ENCODE peak calls at places on chromosomes 5 and 9, in six cellular contexts. C, Q, K, R, H and W are unnamed samples. For H3K9me3 and H3K4me1, the result is how much of the 10 kb centered on the place peaks cover.

GRCh38 chr5:107217721-107218130 is 453.0 kb downstream of the EFNA5 start:
- DNase-seq in Q (no peak), H (no peak), R (no peak), K (no peak), C (no peak), W (no peak)

GRCh38 chr5:73865315-73865714 is 239.3 kb downstream of the ARHGEF28 start:
- DNase-seq in H (no peak), C (no peak), R (no peak), Q (no peak), K (no peak), W (no peak)

GRCh38 chr5:102974177-102974576 is 145.8 kb downstream of the GIN1 start:
- DNase-seq in C (no peak), Q (no peak), R (no peak), H (no peak), K (no peak), W (no peak)

GRCh38 chr9:129839324-129840023 is 4.2 kb downstream of the USP20 start:
- DNase-seq in Q (no peak), C (no peak), H (no peak), K (no peak), R (no peak), W (no peak)

GRCh38 chr5:94245608-94246007 is 372.8 kb downstream of the KIAA0825 start:
- DNase-seq in R (no peak), K (peak), H (no peak), Q (no peak), C (no peak), W (no peak)

GRCh38 chr9:124345751-124346281 is 69.4 kb downstream of the PSMB7 start:
- DNase-seq in C (no peak), K (no peak), Q (no peak), H (no peak), R (no peak), W (no peak)

GRCh38 chr5:159135896-159136531 is 36.3 kb upstream of the EBF1 start:
- DNase-seq in K (peak), Q (no peak), C (no peak), H (no peak), R (no peak), W (no peak)

GRCh38 chr5:1122511-1123284 is 10.8 kb upstream of the SLC12A7 start:
- DNase-seq in Q (no peak), C (no peak), R (no peak), H (no peak), K (no peak), W (peak)

GRCh38 chr5:180455872-180456271 is 38.3 kb upstream of the CNOT6 start:
- DNase-seq in Q (no peak), H (no peak), C (no peak), R (no peak), K (no peak), W (no peak)

GRCh38 chr5:24918676-24919075 is 273.9 kb upstream of the CDH10 start:
- DNase-seq in H (no peak), K (no peak), C (no peak), Q (no peak), R (no peak), W (no peak)

GRCh38 chr5:55899344-55899743 is 48.2 kb downstream of the IL31RA start:
- DNase-seq in H (no peak), R (no peak), K (peak), C (no peak), Q (no peak), W (no peak)

GRCh38 chr9:35828716-35829083 is at the start of gene FAM221B:
- DNase-seq in C (no peak), K (no peak), H (peak), Q (peak), R (no peak), W (peak)

GRCh38 chr5:172541764-172542120 is 87.4 kb upstream of the SH3PXD2B start:
- DNase-seq in K (no peak), R (no peak), Q (no peak), H (no peak), C (no peak), W (no peak)

GRCh38 chr5:31770157-31770556 is 131.2 kb downstream of the PDZD2 start:
- DNase-seq in Q (no peak), R (no peak), C (no peak), K (no peak), H (peak), W (no peak)

GRCh38 chr9:124504530-124505005 is 2.6 kb downstream of the NR5A1 start:
- DNase-seq in C (no peak), H (peak), R (no peak), K (no peak), Q (no peak), W (no peak)

GRCh38 chr9:114316605-114317230 is 6.2 kb upstream of the ORM1 start:
- DNase-seq in H (peak), C (no peak), K (peak), Q (no peak), R (no peak), W (peak)

GRCh38 chr5:149262315-149262714 is 9.3 kb upstream of the AFAP1L1 start:
- DNase-seq in R (no peak), C (no peak), K (peak), Q (no peak), H (no peak), W (no peak)

GRCh38 chr5:37751227-37751626 is 88.6 kb downstream of the GDNF start:
- DNase-seq in R (no peak), C (no peak), K (peak), H (no peak), Q (no peak), W (no peak)

GRCh38 chr9:87749335-87750035 is 23.6 kb downstream of the CTSL start:
- DNase-seq in H (no peak), Q (no peak), R (no peak), K (no peak), C (no peak), W (no peak)

GRCh38 chr5:146751054-146751453 is 127.5 kb downstream of the PPP2R2B start:
- DNase-seq in K (peak), R (no peak), C (no peak), H (no peak), Q (no peak), W (no peak)

GRCh38 chr9:8101607-8102006 is 302.0 kb upstream of the DMAC1 start:
- DNase-seq in H (no peak), K (no peak), C (no peak), R (no peak), Q (no peak), W (no peak)

GRCh38 chr9:8106362-8106761 is 306.8 kb upstream of the DMAC1 start:
- DNase-seq in Q (no peak), R (no peak), H (no peak), C (no peak), K (no peak), W (no peak)
- H3K9me3 ChIP-seq in Q (under half), R (under half), H (under half), C (under half), K (under half), W (under half)

DNA sequence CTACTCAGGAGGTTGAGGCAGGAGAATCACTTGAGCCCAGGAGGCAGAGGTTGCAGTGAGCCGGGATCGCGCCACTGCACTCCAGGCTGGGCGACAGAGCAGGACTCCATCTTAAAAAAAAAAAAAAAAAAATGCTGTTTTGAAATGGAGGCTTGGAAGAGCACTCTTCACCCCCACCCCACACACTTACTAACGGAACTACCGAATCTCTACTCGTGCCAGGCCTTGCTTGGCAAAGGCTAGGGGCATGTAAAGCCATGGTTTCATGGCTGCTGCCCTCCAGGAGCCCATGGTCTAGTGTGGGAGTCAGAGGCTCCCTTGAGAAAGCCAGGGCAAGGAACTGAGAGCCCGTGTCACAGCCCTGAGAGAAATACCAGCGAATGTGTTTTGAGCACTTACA is 21.3 kb downstream of the PCDHGC5 start:
- DNase-seq in K (no peak), H (no peak), R (no peak), C (no peak), Q (no peak), W (no peak)
- H3K4me1 ChIP-seq in K (half or more), H (under half), R (under half), C (half or more), Q (under half), W (under half)

GRCh38 chr9:6793203-6793602 is 35.4 kb downstream of the KDM4C start:
- DNase-seq in R (no peak), C (no peak), H (no peak), Q (no peak), K (no peak), W (no peak)

DNA sequence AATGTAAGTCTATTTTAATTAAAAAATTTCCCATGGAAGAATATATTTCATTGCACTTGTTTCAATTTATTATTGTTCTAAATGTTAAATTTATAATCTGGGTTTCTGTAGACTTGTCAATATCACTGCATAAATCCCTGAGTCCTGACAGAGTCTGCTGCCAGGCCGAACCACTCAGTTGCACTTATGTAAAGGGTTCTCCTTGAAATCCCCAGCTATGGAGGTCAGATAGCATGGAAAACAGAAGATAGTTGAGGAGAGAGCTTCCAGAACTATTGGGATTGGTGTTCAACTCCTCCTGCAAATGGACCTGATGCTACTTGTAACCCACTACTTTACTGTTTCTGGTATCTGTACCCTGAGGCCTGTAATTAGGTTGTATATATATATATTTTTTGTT is 37.2 kb downstream of the KDM4C start:
- DNase-seq in K (no peak), C (no peak), Q (no peak), H (no peak), R (no peak), W (no peak)
- H3K9me3 ChIP-seq in K (under half), C (under half), Q (under half), H (under half), R (under half), W (under half)

GRCh38 chr9:121192959-121193645 is 8.6 kb downstream of the RAB14 start:
- DNase-seq in Q (no peak), H (no peak), K (no peak), R (no peak), C (no peak), W (no peak)
- H3K4me1 ChIP-seq in Q (under half), H (under half), K (under half), R (under half), C (under half), W (under half)